ENCODE peak calls at places on chromosomes 5 and 9, in nine cellular contexts. N is amniotic epithelial cell; I is astrocyte of the spinal cord; C is H54; O is stimulated activated CD8-positive, alpha-beta memory T cell treated with anti-CD3 and anti-CD28 coated beads, Interleukin-2, amount 100 ng/mL, for 48 hours; Z is HFFc6; K is ureter; X is GM23248; P is breast epithelium. W is an unnamed sample.

GRCh38 chr9:127983847-127984289 is 3.1 kb upstream of the EEIG1 start:
- DNase-seq in I (no peak), N (no peak), O (no peak), C (no peak), P (no peak), X (no peak), K (no peak), Z (no peak), W (no peak)

GRCh38 chr5:128632264-128632663 is 94.2 kb upstream of the FBN2 start:
- DNase-seq in I (no peak), X (no peak), N (peak; percentile 37), C (no peak), P (no peak), Z (no peak), K (no peak), O (no peak), W (no peak)

GRCh38 chr9:134643306-134643705 is 1.7 kb downstream of the COL5A1 start:
- DNase-seq in N (no peak), Z (peak; percentile 59), K (no peak), O (no peak), C (no peak), X (peak; percentile 79), I (peak; percentile 37), P (no peak), W (no peak)

GRCh38 chr9:98381311-98382103 is 126.1 kb upstream of the TBC1D2 start:
- DNase-seq in X (no peak), P (no peak), C (no peak), Z (no peak), N (no peak), I (no peak), K (no peak), O (no peak), W (no peak)

GRCh38 chr9:93124793-93125192 is 9.3 kb downstream of the NINJ1 start:
- DNase-seq in C (no peak), X (no peak), N (no peak), P (no peak), O (no peak), K (peak; percentile 40), Z (no peak), I (no peak), W (no peak)

GRCh38 chr5:652773-653350 is 40.3 kb downstream of the TPPP start:
- DNase-seq in N (no peak), O (no peak), I (no peak), X (no peak), C (no peak), P (no peak), K (no peak), Z (no peak), W (no peak)

GRCh38 chr5:8633259-8633658 is 764.3 kb downstream of the MTRR start:
- DNase-seq in K (no peak), C (no peak), P (no peak), I (no peak), Z (no peak), O (no peak), X (peak; percentile 2), N (no peak), W (no peak)

GRCh38 chr9:37300620-37301368 is 121.7 kb upstream of the GRHPR start:
- DNase-seq in X (peak; percentile 60), O (no peak), C (no peak), Z (no peak), I (peak; percentile 39), N (peak; percentile 42), K (no peak), P (no peak), W (no peak)

GRCh38 chr9:89808076-89808701 is 203.4 kb downstream of the GADD45G start:
- DNase-seq in P (no peak), X (no peak), Z (no peak), I (peak; percentile 51), N (peak; percentile 66), K (no peak), O (no peak), C (no peak), W (no peak)

GRCh38 chr9:81492710-81493447 is 196.5 kb downstream of the TLE1 start:
- DNase-seq in Z (peak; percentile 96), N (peak; percentile 99), X (peak; percentile 90), P (no peak), O (no peak), C (peak; percentile 72), I (peak; percentile 97), K (no peak), W (no peak)

GRCh38 chr9:35771524-35771923 is 17.4 kb upstream of the MSMP start:
- DNase-seq in C (no peak), K (peak; percentile 61), O (no peak), P (no peak), X (peak; percentile 34), Z (no peak), N (no peak), I (no peak), W (no peak)

GRCh38 chr5:3958389-3958788 is 362.8 kb downstream of the IRX1 start:
- DNase-seq in X (no peak), K (no peak), I (no peak), Z (no peak), C (no peak), P (no peak), N (no peak), O (no peak), W (no peak)

GRCh38 chr9:38339496-38339895 is 53.0 kb upstream of the ALDH1B1 start:
- DNase-seq in O (no peak), X (peak; percentile 82), C (no peak), P (no peak), K (peak; percentile 31), Z (no peak), I (peak; percentile 23), N (peak; percentile 19), W (no peak)

GRCh38 chr5:179206366-179206765 is 138.9 kb downstream of the ADAMTS2 start:
- DNase-seq in K (no peak), O (no peak), C (no peak), N (no peak), I (no peak), P (no peak), Z (no peak), X (no peak), W (no peak)

W was measured in T-helper 1 cell.